ENCODE peak calls at places on chromosome 5, in seven cellular contexts. U, I, Z, N, C, P and R are unnamed samples.

GRCh38 chr5:84130006-84130580 is 254.6 kb downstream of the EDIL3 start:
- DNase-seq in I (no peak), Z (no peak), P (no peak), C (no peak), N (no peak), U (no peak), R (no peak)

GRCh38 chr5:32170303-32171170 is 3.6 kb downstream of the GOLPH3 start:
- DNase-seq in C (no peak), I (no peak), N (no peak), U (no peak), Z (peak; percentile 20), P (no peak), R (peak; percentile 65)

GRCh38 chr5:99032234-99033013 is 103.6 kb upstream of the CHD1 start:
- DNase-seq in I (peak; percentile 60), C (peak; percentile 84), U (peak; percentile 78), Z (peak; percentile 76), P (no peak), N (no peak), R (peak; percentile 79)

GRCh38 chr5:145776886-145777285 is 58.3 kb downstream of the PRELID2 start:
- DNase-seq in N (no peak), I (no peak), U (no peak), C (no peak), Z (no peak), P (no peak), R (peak; percentile 20)

GRCh38 chr5:119049824-119050449 is 20.9 kb upstream of the DMXL1 start:
- DNase-seq in U (no peak), Z (peak; percentile 29), C (no peak), I (no peak), N (no peak), P (no peak), R (peak; percentile 18)

GRCh38 chr5:51731641-51732040 is 348.4 kb downstream of the ISL1 start:
- DNase-seq in C (no peak), U (no peak), Z (no peak), N (no peak), P (no peak), I (no peak), R (peak; percentile 56)

GRCh38 chr5:54742417-54742889 is 224.9 kb downstream of the SNX18 start:
- DNase-seq in U (no peak), I (peak; percentile 89), P (no peak), Z (peak; percentile 24), C (peak; percentile 91), N (no peak), R (peak; percentile 92)

GRCh38 chr5:37792976-37793328 is 46.9 kb downstream of the GDNF start:
- DNase-seq in P (no peak), U (no peak), C (no peak), I (no peak), Z (no peak), N (no peak), R (no peak)

GRCh38 chr5:78327761-78328510 is 32.5 kb upstream of the SCAMP1 start:
- DNase-seq in Z (no peak), U (no peak), C (no peak), I (peak; percentile 67), N (no peak), P (no peak), R (peak; percentile 92)

GRCh38 chr5:118224546-118224945 is 763.8 kb downstream of the DTWD2 start:
- DNase-seq in P (no peak), C (no peak), N (no peak), Z (no peak), U (no peak), I (no peak), R (peak; percentile 0)

GRCh38 chr5:168447748-168448147 is 38.5 kb upstream of the RARS1 start:
- DNase-seq in N (no peak), U (no peak), P (no peak), C (no peak), I (no peak), Z (no peak), R (no peak)

GRCh38 chr5:41157272-41157671 is 56.1 kb downstream of the C6 start:
- DNase-seq in N (no peak), C (no peak), I (no peak), Z (no peak), U (no peak), P (no peak), R (no peak)

GRCh38 chr5:38783011-38783551 is 62.7 kb upstream of the OSMR start:
- DNase-seq in Z (peak; percentile 45), P (no peak), C (no peak), U (no peak), I (no peak), N (no peak), R (peak; percentile 35)

GRCh38 chr5:179288809-179289185 is 56.5 kb downstream of the ADAMTS2 start:
- DNase-seq in N (peak; percentile 20), Z (no peak), U (no peak), I (no peak), C (no peak), P (no peak), R (no peak)

GRCh38 chr5:140391312-140391711 is 10.3 kb upstream of the ANKHD1 start:
- DNase-seq in Z (no peak), C (no peak), I (no peak), U (no peak), P (no peak), N (no peak), R (no peak)

GRCh38 chr5:158209219-158209908 is 350.4 kb upstream of the CLINT1 start:
- DNase-seq in P (no peak), Z (no peak), N (no peak), C (no peak), U (no peak), I (no peak), R (no peak)

GRCh38 chr5:171434874-171435273 is 15.4 kb downstream of the FGF18 start:
- DNase-seq in I (no peak), Z (no peak), U (no peak), C (no peak), N (no peak), P (no peak), R (no peak)

GRCh38 chr5:143701476-143701875 is 110.5 kb upstream of the HMHB1 start:
- DNase-seq in P (no peak), I (no peak), Z (no peak), C (no peak), U (no peak), N (no peak), R (no peak)

GRCh38 chr5:143699121-143699520 is 112.8 kb upstream of the HMHB1 start:
- DNase-seq in C (peak; percentile 2), I (no peak), U (no peak), N (no peak), P (no peak), Z (no peak), R (peak; percentile 14)

GRCh38 chr5:143698534-143698933 is 113.4 kb upstream of the HMHB1 start:
- DNase-seq in N (no peak), U (no peak), Z (no peak), C (no peak), I (no peak), P (no peak), R (no peak)

GRCh38 chr5:143703659-143704058 is 108.3 kb upstream of the HMHB1 start:
- DNase-seq in P (no peak), U (no peak), Z (no peak), I (no peak), C (no peak), N (no peak), R (no peak)

GRCh38 chr5:143700994-143701393 is 111.0 kb upstream of the HMHB1 start:
- DNase-seq in Z (no peak), C (no peak), P (no peak), U (no peak), I (no peak), N (no peak), R (no peak)
- H3K4me3 ChIP-seq in Z (no peak overlapping the region), C (no peak overlapping the region), P (no peak overlapping the region), U (no peak overlapping the region), I (no peak overlapping the region), N (no peak overlapping the region), R (no peak overlapping the region)

GRCh38 chr5:141845371-141845821 is 32.8 kb downstream of the PCDH1 start:
- DNase-seq in U (peak; percentile 13), C (peak; percentile 78), P (no peak), N (no peak), Z (no peak), I (no peak), R (no peak)
- TF ChIP-seq CTCF in U (no peak), C (no peak), P (no peak), N (no peak), Z (no peak), I (no peak), R (no peak)

DNA sequence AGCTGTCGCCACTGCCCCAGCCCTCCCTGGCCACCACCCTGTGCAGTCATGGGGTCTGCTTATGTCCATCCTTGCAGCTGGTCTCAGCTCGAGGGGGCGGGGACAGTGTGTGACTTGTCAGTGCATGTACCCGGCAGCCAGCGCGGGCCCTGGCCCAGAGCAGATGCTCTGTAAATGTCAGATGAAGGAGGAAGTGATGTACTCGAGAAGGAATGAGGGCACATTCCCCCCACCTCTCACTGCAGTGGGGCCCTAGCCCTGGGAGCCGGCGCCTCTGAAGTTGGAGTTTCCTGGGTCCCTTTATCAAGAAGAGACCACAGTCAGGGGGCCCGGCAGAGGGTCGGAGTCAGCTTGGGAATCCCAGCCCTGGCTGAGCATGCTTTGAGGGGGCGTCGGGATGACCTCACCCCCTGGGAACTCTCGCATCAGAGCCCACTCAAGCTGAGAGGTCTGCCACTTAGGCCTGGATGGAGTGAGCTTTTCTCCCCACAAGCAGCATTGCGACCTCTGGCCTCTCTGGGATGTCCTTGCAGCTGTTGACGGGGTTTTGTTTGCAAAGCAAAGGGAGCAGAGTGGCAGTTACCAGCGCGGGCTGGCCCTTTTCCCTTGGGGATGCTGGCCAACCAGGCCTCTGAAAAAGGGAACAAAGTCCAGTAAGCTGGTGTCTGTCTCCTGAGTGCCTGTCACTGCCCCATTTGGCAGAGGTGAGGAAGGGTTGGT is 19.0 kb downstream of the NEURL1B start:
- DNase-seq in U (peak; percentile 17), I (peak; percentile 76), C (no peak), N (peak; percentile 78), Z (peak; percentile 45), P (peak; percentile 90), R (peak; percentile 80)
- H3K4me3 ChIP-seq in U (no peak overlapping the region), I (no peak overlapping the region), C (no peak overlapping the region), N (no peak overlapping the region), Z (no peak overlapping the region), P (no peak overlapping the region), R (no peak overlapping the region)

GRCh38 chr5:141958113-141958512 is at the start of gene PCDH12:
- DNase-seq in C (no peak), N (peak; percentile 39), I (no peak), Z (no peak), U (no peak), P (peak; percentile 68), R (peak; percentile 14)

GRCh38 chr5:141960449-141961323 is 2.7 kb upstream of the PCDH12 start:
- DNase-seq in C (peak; percentile 95), I (peak; percentile 91), U (peak; percentile 90), Z (peak; percentile 79), N (peak; percentile 88), P (peak; percentile 86), R (peak; percentile 78)

GRCh38 chr5:141958773-141959172 is 771 bp upstream of the PCDH12 start:
- DNase-seq in Z (no peak), I (no peak), U (no peak), N (peak; percentile 26), P (no peak), C (no peak), R (peak; percentile 68)

GRCh38 chr5:141961466-141961865 is 3.5 kb upstream of the PCDH12 start:
- DNase-seq in U (no peak), I (no peak), Z (no peak), N (no peak), P (no peak), C (no peak), R (no peak)

GRCh38 chr5:141960018-141960417 is 2.0 kb upstream of the PCDH12 start:
- DNase-seq in C (peak; percentile 34), U (no peak), Z (no peak), I (no peak), N (peak; percentile 50), P (no peak), R (no peak)
- TF ChIP-seq CTCF in C (peak; percentile 56), U (peak; percentile 24), Z (no peak), I (no peak), N (no peak), P (no peak), R (no peak)